ENCODE peak calls at places on chromosome 20, in eight cellular contexts. One of them, this sample, is unnamed.

GRCh38 chr20:47788741-47789080 is 3.4 kb upstream of the SULF2 start:
- DNase-seq in Panc1: no peak
- DNase-seq in neural crest cell: no peak
- DNase-seq in hepatic stellate cell: no peak
- DNase-seq in CD4-positive, alpha-beta T cell: no peak
- DNase-seq in activated CD8-positive, alpha-beta memory T cell treated with anti-CD3 and anti-CD28 coated beads for 24 hours: no peak
- DNase-seq in heart right ventricle: no peak
- DNase-seq in cardiac septum: no peak
- DNase-seq in this sample: no peak

GRCh38 chr20:20455945-20456344 is 88.0 kb downstream of the INSM1 start:
- DNase-seq in activated CD8-positive, alpha-beta memory T cell treated with anti-CD3 and anti-CD28 coated beads for 24 hours: no peak
- DNase-seq in neural crest cell: no peak
- DNase-seq in hepatic stellate cell: no peak
- DNase-seq in heart right ventricle: no peak
- DNase-seq in CD4-positive, alpha-beta T cell: no peak
- DNase-seq in Panc1: no peak
- DNase-seq in cardiac septum: no peak
- DNase-seq in this sample: no peak

GRCh38 chr20:54194724-54195438 is 13.0 kb upstream of the PFDN4 start:
- DNase-seq in neural crest cell: no peak
- DNase-seq in Panc1: peak; percentile 30
- DNase-seq in CD4-positive, alpha-beta T cell: no peak
- DNase-seq in hepatic stellate cell: no peak
- DNase-seq in activated CD8-positive, alpha-beta memory T cell treated with anti-CD3 and anti-CD28 coated beads for 24 hours: no peak
- DNase-seq in heart right ventricle: no peak
- DNase-seq in cardiac septum: no peak
- DNase-seq in this sample: no peak

GRCh38 chr20:38255389-38255788 is 5.1 kb downstream of the KIAA1755 start:
- DNase-seq in Panc1: no peak
- DNase-seq in hepatic stellate cell: no peak
- DNase-seq in cardiac septum: peak; percentile 39
- DNase-seq in CD4-positive, alpha-beta T cell: no peak
- DNase-seq in activated CD8-positive, alpha-beta memory T cell treated with anti-CD3 and anti-CD28 coated beads for 24 hours: no peak
- DNase-seq in neural crest cell: no peak
- DNase-seq in heart right ventricle: no peak
- DNase-seq in this sample: no peak

GRCh38 chr20:59152559-59153354 is 10.9 kb upstream of the ZNF831 start:
- DNase-seq in heart right ventricle: no peak
- DNase-seq in Panc1: no peak
- DNase-seq in activated CD8-positive, alpha-beta memory T cell treated with anti-CD3 and anti-CD28 coated beads for 24 hours: peak; percentile 59
- DNase-seq in neural crest cell: no peak
- DNase-seq in hepatic stellate cell: no peak
- DNase-seq in cardiac septum: no peak
- DNase-seq in CD4-positive, alpha-beta T cell: no peak
- DNase-seq in this sample: no peak

GRCh38 chr20:59024111-59024530 is 4.9 kb downstream of the TUBB1 start:
- DNase-seq in neural crest cell: no peak
- DNase-seq in hepatic stellate cell: no peak
- DNase-seq in CD4-positive, alpha-beta T cell: no peak
- DNase-seq in cardiac septum: no peak
- DNase-seq in Panc1: no peak
- DNase-seq in heart right ventricle: no peak
- DNase-seq in activated CD8-positive, alpha-beta memory T cell treated with anti-CD3 and anti-CD28 coated beads for 24 hours: no peak
- DNase-seq in this sample: no peak

GRCh38 chr20:20457392-20458126 is 89.7 kb downstream of the INSM1 start:
- DNase-seq in activated CD8-positive, alpha-beta memory T cell treated with anti-CD3 and anti-CD28 coated beads for 24 hours: no peak
- DNase-seq in heart right ventricle: no peak
- DNase-seq in cardiac septum: no peak
- DNase-seq in CD4-positive, alpha-beta T cell: no peak
- DNase-seq in neural crest cell: no peak
- DNase-seq in hepatic stellate cell: no peak
- DNase-seq in Panc1: no peak
- DNase-seq in this sample: no peak

GRCh38 chr20:5973172-5973571 is 22.7 kb downstream of the MCM8 start:
- DNase-seq in activated CD8-positive, alpha-beta memory T cell treated with anti-CD3 and anti-CD28 coated beads for 24 hours: no peak
- DNase-seq in cardiac septum: no peak
- DNase-seq in heart right ventricle: no peak
- DNase-seq in Panc1: no peak
- DNase-seq in neural crest cell: no peak
- DNase-seq in hepatic stellate cell: no peak
- DNase-seq in CD4-positive, alpha-beta T cell: no peak
- DNase-seq in this sample: no peak

GRCh38 chr20:35252037-35252461 is 25.6 kb downstream of the MMP24 start:
- DNase-seq in neural crest cell: no peak
- DNase-seq in activated CD8-positive, alpha-beta memory T cell treated with anti-CD3 and anti-CD28 coated beads for 24 hours: no peak
- DNase-seq in heart right ventricle: no peak
- DNase-seq in cardiac septum: no peak
- DNase-seq in hepatic stellate cell: no peak
- DNase-seq in Panc1: no peak
- DNase-seq in CD4-positive, alpha-beta T cell: no peak
- DNase-seq in this sample: no peak

GRCh38 chr20:24835195-24835594 is 113.9 kb upstream of the CST7 start:
- DNase-seq in neural crest cell: no peak
- DNase-seq in heart right ventricle: no peak
- DNase-seq in CD4-positive, alpha-beta T cell: no peak
- DNase-seq in activated CD8-positive, alpha-beta memory T cell treated with anti-CD3 and anti-CD28 coated beads for 24 hours: no peak
- DNase-seq in Panc1: no peak
- DNase-seq in cardiac septum: peak; percentile 50
- DNase-seq in hepatic stellate cell: no peak
- DNase-seq in this sample: no peak

GRCh38 chr20:54026300-54027064 is 43.9 kb downstream of the BCAS1 start:
- DNase-seq in cardiac septum: no peak
- DNase-seq in heart right ventricle: no peak
- DNase-seq in Panc1: no peak
- DNase-seq in CD4-positive, alpha-beta T cell: no peak
- DNase-seq in activated CD8-positive, alpha-beta memory T cell treated with anti-CD3 and anti-CD28 coated beads for 24 hours: no peak
- DNase-seq in neural crest cell: no peak
- DNase-seq in hepatic stellate cell: no peak
- DNase-seq in this sample: no peak

GRCh38 chr20:3164043-3164762 is 4.5 kb upstream of the FASTKD5 start:
- DNase-seq in cardiac septum: no peak
- DNase-seq in activated CD8-positive, alpha-beta memory T cell treated with anti-CD3 and anti-CD28 coated beads for 24 hours: no peak
- DNase-seq in neural crest cell: no peak
- DNase-seq in hepatic stellate cell: peak; percentile 43
- DNase-seq in Panc1: no peak
- DNase-seq in heart right ventricle: no peak
- DNase-seq in CD4-positive, alpha-beta T cell: no peak
- DNase-seq in this sample: no peak

GRCh38 chr20:23129256-23129655 is 43.1 kb upstream of the CD93 start:
- DNase-seq in CD4-positive, alpha-beta T cell: no peak
- DNase-seq in hepatic stellate cell: no peak
- DNase-seq in neural crest cell: no peak
- DNase-seq in Panc1: no peak
- DNase-seq in cardiac septum: no peak
- DNase-seq in activated CD8-positive, alpha-beta memory T cell treated with anti-CD3 and anti-CD28 coated beads for 24 hours: no peak
- DNase-seq in heart right ventricle: no peak
- DNase-seq in this sample: no peak

GRCh38 chr20:20956586-20956985 is 149.6 kb downstream of the LINC00237 start:
- DNase-seq in hepatic stellate cell: no peak
- DNase-seq in Panc1: no peak
- DNase-seq in neural crest cell: no peak
- DNase-seq in CD4-positive, alpha-beta T cell: no peak
- DNase-seq in heart right ventricle: no peak
- DNase-seq in activated CD8-positive, alpha-beta memory T cell treated with anti-CD3 and anti-CD28 coated beads for 24 hours: no peak
- DNase-seq in cardiac septum: no peak
- DNase-seq in this sample: no peak

GRCh38 chr20:12699374-12700228 is 309.2 kb upstream of the SPTLC3 start:
- DNase-seq in Panc1: no peak
- DNase-seq in activated CD8-positive, alpha-beta memory T cell treated with anti-CD3 and anti-CD28 coated beads for 24 hours: no peak
- DNase-seq in cardiac septum: no peak
- DNase-seq in heart right ventricle: no peak
- DNase-seq in neural crest cell: no peak
- DNase-seq in hepatic stellate cell: no peak
- DNase-seq in CD4-positive, alpha-beta T cell: no peak
- DNase-seq in this sample: no peak

GRCh38 chr20:2742934-2743559 is 50.5 kb downstream of the EBF4 start:
- DNase-seq in heart right ventricle: peak; percentile 43
- DNase-seq in CD4-positive, alpha-beta T cell: peak; percentile 71
- DNase-seq in activated CD8-positive, alpha-beta memory T cell treated with anti-CD3 and anti-CD28 coated beads for 24 hours: peak; percentile 89
- DNase-seq in cardiac septum: no peak
- DNase-seq in Panc1: no peak
- DNase-seq in neural crest cell: peak; percentile 78
- DNase-seq in hepatic stellate cell: peak; percentile 70
- DNase-seq in this sample: no peak

GRCh38 chr20:57251344-57251743 is 15.1 kb downstream of the BMP7 start:
- DNase-seq in CD4-positive, alpha-beta T cell: no peak
- DNase-seq in activated CD8-positive, alpha-beta memory T cell treated with anti-CD3 and anti-CD28 coated beads for 24 hours: no peak
- DNase-seq in hepatic stellate cell: no peak
- DNase-seq in Panc1: no peak
- DNase-seq in cardiac septum: no peak
- DNase-seq in heart right ventricle: no peak
- DNase-seq in neural crest cell: no peak
- DNase-seq in this sample: no peak

GRCh38 chr20:45343867-45344721 is 4.1 kb downstream of the SDC4 start:
- DNase-seq in neural crest cell: no peak
- DNase-seq in Panc1: peak; percentile 83
- DNase-seq in activated CD8-positive, alpha-beta memory T cell treated with anti-CD3 and anti-CD28 coated beads for 24 hours: no peak
- DNase-seq in hepatic stellate cell: peak; percentile 85
- DNase-seq in cardiac septum: no peak
- DNase-seq in heart right ventricle: no peak
- DNase-seq in CD4-positive, alpha-beta T cell: no peak
- DNase-seq in this sample: no peak

GRCh38 chr20:36173451-36173933 is 19.0 kb downstream of the EPB41L1 start:
- DNase-seq in Panc1: no peak
- DNase-seq in cardiac septum: no peak
- DNase-seq in neural crest cell: peak; percentile 82
- DNase-seq in activated CD8-positive, alpha-beta memory T cell treated with anti-CD3 and anti-CD28 coated beads for 24 hours: no peak
- DNase-seq in CD4-positive, alpha-beta T cell: no peak
- DNase-seq in hepatic stellate cell: peak; percentile 61
- DNase-seq in heart right ventricle: no peak
- DNase-seq in this sample: no peak

GRCh38 chr20:39661833-39662232 is 699.7 kb downstream of the DHX35 start:
- DNase-seq in CD4-positive, alpha-beta T cell: no peak
- DNase-seq in hepatic stellate cell: no peak
- DNase-seq in neural crest cell: no peak
- DNase-seq in heart right ventricle: no peak
- DNase-seq in activated CD8-positive, alpha-beta memory T cell treated with anti-CD3 and anti-CD28 coated beads for 24 hours: no peak
- DNase-seq in Panc1: no peak
- DNase-seq in cardiac septum: no peak
- DNase-seq in this sample: no peak

GRCh38 chr20:32538526-32538918 is 46.6 kb downstream of the NOL4L start:
- DNase-seq in cardiac septum: no peak
- DNase-seq in CD4-positive, alpha-beta T cell: no peak
- DNase-seq in neural crest cell: no peak
- DNase-seq in activated CD8-positive, alpha-beta memory T cell treated with anti-CD3 and anti-CD28 coated beads for 24 hours: peak; percentile 78
- DNase-seq in hepatic stellate cell: no peak
- DNase-seq in Panc1: no peak
- DNase-seq in heart right ventricle: no peak
- DNase-seq in this sample: no peak

GRCh38 chr20:50438986-50439407 is 71.2 kb upstream of the PTPN1 start:
- DNase-seq in hepatic stellate cell: peak; percentile 32
- DNase-seq in Panc1: peak; percentile 83
- DNase-seq in cardiac septum: no peak
- DNase-seq in CD4-positive, alpha-beta T cell: no peak
- DNase-seq in activated CD8-positive, alpha-beta memory T cell treated with anti-CD3 and anti-CD28 coated beads for 24 hours: no peak
- DNase-seq in heart right ventricle: no peak
- DNase-seq in neural crest cell: no peak
- DNase-seq in this sample: no peak

GRCh38 chr20:38186788-38187221 is 21.7 kb upstream of the TGM2 start:
- DNase-seq in neural crest cell: no peak
- DNase-seq in Panc1: no peak
- DNase-seq in hepatic stellate cell: no peak
- DNase-seq in CD4-positive, alpha-beta T cell: no peak
- DNase-seq in heart right ventricle: no peak
- DNase-seq in cardiac septum: no peak
- DNase-seq in activated CD8-positive, alpha-beta memory T cell treated with anti-CD3 and anti-CD28 coated beads for 24 hours: no peak
- DNase-seq in this sample: no peak

GRCh38 chr20:62391165-62392076 is 4.5 kb downstream of the RPS21 start:
- DNase-seq in hepatic stellate cell: no peak
- DNase-seq in neural crest cell: no peak
- DNase-seq in Panc1: no peak
- DNase-seq in cardiac septum: no peak
- DNase-seq in heart right ventricle: no peak
- DNase-seq in CD4-positive, alpha-beta T cell: no peak
- DNase-seq in activated CD8-positive, alpha-beta memory T cell treated with anti-CD3 and anti-CD28 coated beads for 24 hours: no peak
- DNase-seq in this sample: no peak

GRCh38 chr20:8215516-8215915 is 83.5 kb downstream of the PLCB1 start:
- DNase-seq in hepatic stellate cell: no peak
- DNase-seq in cardiac septum: no peak
- DNase-seq in heart right ventricle: no peak
- DNase-seq in CD4-positive, alpha-beta T cell: no peak
- DNase-seq in neural crest cell: no peak
- DNase-seq in Panc1: no peak
- DNase-seq in activated CD8-positive, alpha-beta memory T cell treated with anti-CD3 and anti-CD28 coated beads for 24 hours: no peak
- DNase-seq in this sample: no peak

GRCh38 chr20:49615401-49616153 is 47.6 kb upstream of the PTGIS start:
- DNase-seq in activated CD8-positive, alpha-beta memory T cell treated with anti-CD3 and anti-CD28 coated beads for 24 hours: no peak
- DNase-seq in CD4-positive, alpha-beta T cell: no peak
- DNase-seq in heart right ventricle: peak; percentile 81
- DNase-seq in cardiac septum: no peak
- DNase-seq in Panc1: no peak
- DNase-seq in neural crest cell: no peak
- DNase-seq in hepatic stellate cell: no peak
- DNase-seq in this sample: no peak

GRCh38 chr20:9392892-9393857 is 121.2 kb upstream of the LAMP5 start:
- DNase-seq in hepatic stellate cell: peak; percentile 76
- DNase-seq in heart right ventricle: peak; percentile 56
- DNase-seq in Panc1: no peak
- DNase-seq in neural crest cell: peak; percentile 55
- DNase-seq in cardiac septum: no peak
- DNase-seq in activated CD8-positive, alpha-beta memory T cell treated with anti-CD3 and anti-CD28 coated beads for 24 hours: no peak
- DNase-seq in CD4-positive, alpha-beta T cell: no peak
- DNase-seq in this sample: no peak

GRCh38 chr20:45518282-45518681 is 2.9 kb upstream of the SPINT3 start:
- DNase-seq in hepatic stellate cell: no peak
- DNase-seq in Panc1: no peak
- DNase-seq in neural crest cell: no peak
- DNase-seq in cardiac septum: no peak
- DNase-seq in activated CD8-positive, alpha-beta memory T cell treated with anti-CD3 and anti-CD28 coated beads for 24 hours: no peak
- DNase-seq in heart right ventricle: no peak
- DNase-seq in CD4-positive, alpha-beta T cell: no peak
- DNase-seq in this sample: no peak

GRCh38 chr20:50491926-50492634 is 18.1 kb upstream of the PTPN1 start:
- DNase-seq in Panc1: no peak
- DNase-seq in cardiac septum: no peak
- DNase-seq in neural crest cell: no peak
- DNase-seq in CD4-positive, alpha-beta T cell: no peak
- DNase-seq in heart right ventricle: no peak
- DNase-seq in activated CD8-positive, alpha-beta memory T cell treated with anti-CD3 and anti-CD28 coated beads for 24 hours: no peak
- DNase-seq in hepatic stellate cell: no peak
- DNase-seq in this sample: no peak

GRCh38 chr20:40681684-40682083 is 7.4 kb downstream of the MAFB start:
- DNase-seq in Panc1: no peak
- DNase-seq in heart right ventricle: no peak
- DNase-seq in neural crest cell: no peak
- DNase-seq in CD4-positive, alpha-beta T cell: no peak
- DNase-seq in cardiac septum: no peak
- DNase-seq in activated CD8-positive, alpha-beta memory T cell treated with anti-CD3 and anti-CD28 coated beads for 24 hours: no peak
- DNase-seq in hepatic stellate cell: no peak
- DNase-seq in this sample: no peak

GRCh38 chr20:7193681-7194080 is 426.2 kb downstream of the BMP2 start:
- DNase-seq in neural crest cell: no peak
- DNase-seq in cardiac septum: no peak
- DNase-seq in hepatic stellate cell: no peak
- DNase-seq in activated CD8-positive, alpha-beta memory T cell treated with anti-CD3 and anti-CD28 coated beads for 24 hours: no peak
- DNase-seq in Panc1: no peak
- DNase-seq in CD4-positive, alpha-beta T cell: no peak
- DNase-seq in heart right ventricle: no peak
- DNase-seq in this sample: no peak